ENCODE peak calls at places on chromosomes 1 and 21, in eight cellular contexts. One of them, this sample, is unnamed.

GRCh38 chr21:44426663-44427191 is 28.6 kb upstream of the LRRC3 start:
- DNase-seq in IMR-90: no peak
- DNase-seq in heart right ventricle: no peak
- DNase-seq in endothelial cell: no peak
- DNase-seq in GM06990: no peak
- DNase-seq in epithelial cell of esophagus: no peak
- DNase-seq in kidney: peak
- DNase-seq in GM13977: no peak
- DNase-seq in this sample: peak

GRCh38 chr21:45522986-45523385 is 19.3 kb downstream of the SLC19A1 start:
- DNase-seq in IMR-90: no peak
- DNase-seq in endothelial cell: no peak
- DNase-seq in GM13977: no peak
- DNase-seq in GM06990: no peak
- DNase-seq in heart right ventricle: no peak
- DNase-seq in kidney: peak
- DNase-seq in epithelial cell of esophagus: no peak
- DNase-seq in this sample: no peak

GRCh38 chr1:205283270-205284147 is 38.0 kb downstream of the NUAK2 start:
- DNase-seq in epithelial cell of esophagus: no peak
- DNase-seq in kidney: no peak
- DNase-seq in GM06990: no peak
- DNase-seq in IMR-90: no peak
- DNase-seq in heart right ventricle: no peak
- DNase-seq in GM13977: no peak
- DNase-seq in endothelial cell: no peak
- DNase-seq in this sample: no peak

GRCh38 chr1:30253807-30254440 is 469.5 kb downstream of the MATN1 start:
- DNase-seq in GM06990: no peak
- DNase-seq in kidney: no peak
- DNase-seq in heart right ventricle: no peak
- DNase-seq in IMR-90: no peak
- DNase-seq in endothelial cell: no peak
- DNase-seq in GM13977: no peak
- DNase-seq in epithelial cell of esophagus: no peak
- DNase-seq in this sample: no peak

GRCh38 chr1:200905411-200906052 is 10.8 kb downstream of the INAVA start:
- DNase-seq in epithelial cell of esophagus: peak
- DNase-seq in GM06990: no peak
- DNase-seq in GM13977: peak
- DNase-seq in IMR-90: no peak
- DNase-seq in endothelial cell: no peak
- DNase-seq in heart right ventricle: no peak
- DNase-seq in kidney: no peak
- DNase-seq in this sample: no peak

GRCh38 chr1:20732071-20732587 is 374 bp downstream of the SH2D5 start:
- DNase-seq in GM13977: peak
- DNase-seq in epithelial cell of esophagus: peak
- DNase-seq in endothelial cell: peak
- DNase-seq in IMR-90: peak
- DNase-seq in heart right ventricle: no peak
- DNase-seq in kidney: peak
- DNase-seq in GM06990: peak
- DNase-seq in this sample: peak

GRCh38 chr1:55575571-55576279 is 360.6 kb upstream of the USP24 start:
- DNase-seq in epithelial cell of esophagus: no peak
- DNase-seq in heart right ventricle: no peak
- DNase-seq in GM06990: no peak
- DNase-seq in kidney: no peak
- DNase-seq in IMR-90: no peak
- DNase-seq in GM13977: no peak
- DNase-seq in endothelial cell: no peak
- DNase-seq in this sample: peak

GRCh38 chr1:55965981-55966461 is 613.3 kb downstream of the PLPP3 start:
- DNase-seq in IMR-90: peak
- DNase-seq in heart right ventricle: no peak
- DNase-seq in epithelial cell of esophagus: peak
- DNase-seq in kidney: no peak
- DNase-seq in endothelial cell: no peak
- DNase-seq in GM06990: no peak
- DNase-seq in GM13977: no peak
- DNase-seq in this sample: no peak

GRCh38 chr1:23290811-23291565 is 53.1 kb downstream of the HNRNPR start:
- DNase-seq in kidney: no peak
- DNase-seq in endothelial cell: no peak
- DNase-seq in heart right ventricle: no peak
- DNase-seq in GM06990: no peak
- DNase-seq in GM13977: no peak
- DNase-seq in epithelial cell of esophagus: no peak
- DNase-seq in IMR-90: no peak
- DNase-seq in this sample: no peak

GRCh38 chr1:8427493-8427892 is 109.6 kb downstream of the SLC45A1 start:
- DNase-seq in GM13977: peak
- DNase-seq in IMR-90: no peak
- DNase-seq in GM06990: peak
- DNase-seq in kidney: no peak
- DNase-seq in epithelial cell of esophagus: no peak
- DNase-seq in heart right ventricle: no peak
- DNase-seq in endothelial cell: no peak
- DNase-seq in this sample: no peak

GRCh38 chr1:17834561-17835100 is 79.5 kb downstream of the ACTL8 start:
- DNase-seq in epithelial cell of esophagus: no peak
- DNase-seq in GM13977: no peak
- DNase-seq in GM06990: no peak
- DNase-seq in heart right ventricle: no peak
- DNase-seq in IMR-90: no peak
- DNase-seq in endothelial cell: no peak
- DNase-seq in kidney: peak
- DNase-seq in this sample: no peak

GRCh38 chr1:243848165-243849088 is 1.6 kb downstream of the AKT3 start:
- DNase-seq in endothelial cell: no peak
- DNase-seq in epithelial cell of esophagus: no peak
- DNase-seq in kidney: no peak
- DNase-seq in heart right ventricle: no peak
- DNase-seq in GM06990: no peak
- DNase-seq in IMR-90: no peak
- DNase-seq in GM13977: no peak
- DNase-seq in this sample: no peak

GRCh38 chr1:93702102-93702827 is 20.6 kb upstream of the BCAR3 start:
- DNase-seq in IMR-90: no peak
- DNase-seq in endothelial cell: no peak
- DNase-seq in GM06990: peak
- DNase-seq in heart right ventricle: peak
- DNase-seq in epithelial cell of esophagus: peak
- DNase-seq in GM13977: no peak
- DNase-seq in kidney: no peak
- DNase-seq in this sample: no peak

GRCh38 chr1:93701619-93702018 is 20.0 kb upstream of the BCAR3 start:
- DNase-seq in epithelial cell of esophagus: peak
- DNase-seq in IMR-90: peak
- DNase-seq in GM06990: peak
- DNase-seq in GM13977: no peak
- DNase-seq in kidney: peak
- DNase-seq in endothelial cell: no peak
- DNase-seq in heart right ventricle: no peak
- DNase-seq in this sample: no peak

GRCh38 chr1:93703649-93704048 is 22.0 kb upstream of the BCAR3 start:
- DNase-seq in endothelial cell: no peak
- DNase-seq in kidney: no peak
- DNase-seq in GM13977: no peak
- DNase-seq in IMR-90: peak
- DNase-seq in GM06990: no peak
- DNase-seq in heart right ventricle: no peak
- DNase-seq in epithelial cell of esophagus: peak
- DNase-seq in this sample: no peak

GRCh38 chr1:93704063-93704462 is 22.4 kb upstream of the BCAR3 start:
- DNase-seq in heart right ventricle: no peak
- DNase-seq in epithelial cell of esophagus: no peak
- DNase-seq in kidney: no peak
- DNase-seq in GM13977: peak
- DNase-seq in GM06990: peak
- DNase-seq in IMR-90: no peak
- DNase-seq in endothelial cell: no peak
- DNase-seq in this sample: no peak

DNA sequence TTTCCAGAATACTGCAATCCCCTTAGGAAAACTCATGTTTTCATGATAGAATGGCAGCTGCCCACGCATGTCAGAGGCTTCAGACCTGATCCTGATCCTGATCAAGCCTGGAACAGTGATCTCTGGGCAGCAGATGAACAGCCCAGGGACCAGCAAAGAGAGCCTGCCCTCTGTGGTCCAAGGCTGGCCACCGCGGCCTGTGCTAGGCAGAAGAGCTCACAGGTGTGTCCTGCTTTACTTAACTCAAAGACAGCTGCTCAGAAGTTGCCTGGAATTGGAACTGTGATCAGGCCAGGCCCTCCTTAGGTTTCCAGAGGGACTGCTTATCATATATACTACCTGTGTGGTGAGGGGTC is 21.2 kb upstream of the BCAR3 start:
- DNase-seq in heart right ventricle: no peak
- DNase-seq in endothelial cell: no peak
- DNase-seq in epithelial cell of esophagus: peak
- DNase-seq in kidney: no peak
- DNase-seq in GM06990: no peak
- DNase-seq in GM13977: no peak
- DNase-seq in IMR-90: no peak
- DNase-seq in this sample: no peak
- TF ChIP-seq CTCF in heart right ventricle: peak
- TF ChIP-seq CTCF in endothelial cell: no peak
- TF ChIP-seq CTCF in epithelial cell of esophagus: no peak
- TF ChIP-seq CTCF in kidney: no peak
- TF ChIP-seq CTCF in GM06990: no peak
- TF ChIP-seq CTCF in GM13977: no peak
- TF ChIP-seq CTCF in IMR-90: peak
- TF ChIP-seq CTCF in this sample: no peak

GRCh38 chr1:110130113-110130591 is 17.9 kb downstream of the UBL4B start:
- DNase-seq in heart right ventricle: peak
- DNase-seq in GM06990: no peak
- DNase-seq in kidney: no peak
- DNase-seq in endothelial cell: no peak
- DNase-seq in epithelial cell of esophagus: peak
- DNase-seq in IMR-90: no peak
- DNase-seq in GM13977: no peak
- DNase-seq in this sample: peak
- TF ChIP-seq CTCF in heart right ventricle: peak
- TF ChIP-seq CTCF in GM06990: peak
- TF ChIP-seq CTCF in kidney: no peak
- TF ChIP-seq CTCF in endothelial cell: no peak
- TF ChIP-seq CTCF in epithelial cell of esophagus: peak
- TF ChIP-seq CTCF in IMR-90: no peak
- TF ChIP-seq CTCF in GM13977: peak
- TF ChIP-seq CTCF in this sample: peak

DNA sequence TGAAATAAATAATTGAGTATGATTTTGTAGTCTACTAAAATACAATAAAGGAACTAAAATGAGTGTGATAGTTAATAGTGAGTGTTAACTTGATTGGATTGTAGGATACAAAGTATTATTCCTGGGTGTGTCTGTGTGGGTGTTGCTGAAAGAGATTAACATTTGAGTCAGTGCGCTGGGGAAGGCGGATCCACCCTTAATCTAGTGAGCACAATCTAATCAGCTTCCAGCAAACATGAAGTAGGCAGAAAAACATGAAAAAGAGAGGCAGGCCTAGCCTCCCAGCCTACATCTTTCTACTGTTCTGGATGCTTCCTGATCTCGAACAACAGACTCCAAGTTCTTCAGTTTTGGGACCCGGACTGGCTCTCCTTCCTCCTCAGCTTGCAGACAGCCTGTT is 1716.6 kb downstream of the MRPL39 start:
- DNase-seq in epithelial cell of esophagus: no peak
- DNase-seq in IMR-90: no peak
- DNase-seq in endothelial cell: no peak
- DNase-seq in kidney: no peak
- DNase-seq in GM13977: no peak
- DNase-seq in heart right ventricle: no peak
- DNase-seq in GM06990: no peak
- DNase-seq in this sample: no peak
- TF ChIP-seq CTCF in epithelial cell of esophagus: no peak
- TF ChIP-seq CTCF in IMR-90: no peak
- TF ChIP-seq CTCF in endothelial cell: no peak
- TF ChIP-seq CTCF in kidney: no peak
- TF ChIP-seq CTCF in GM13977: no peak
- TF ChIP-seq CTCF in heart right ventricle: no peak
- TF ChIP-seq CTCF in GM06990: no peak
- TF ChIP-seq CTCF in this sample: no peak

DNA sequence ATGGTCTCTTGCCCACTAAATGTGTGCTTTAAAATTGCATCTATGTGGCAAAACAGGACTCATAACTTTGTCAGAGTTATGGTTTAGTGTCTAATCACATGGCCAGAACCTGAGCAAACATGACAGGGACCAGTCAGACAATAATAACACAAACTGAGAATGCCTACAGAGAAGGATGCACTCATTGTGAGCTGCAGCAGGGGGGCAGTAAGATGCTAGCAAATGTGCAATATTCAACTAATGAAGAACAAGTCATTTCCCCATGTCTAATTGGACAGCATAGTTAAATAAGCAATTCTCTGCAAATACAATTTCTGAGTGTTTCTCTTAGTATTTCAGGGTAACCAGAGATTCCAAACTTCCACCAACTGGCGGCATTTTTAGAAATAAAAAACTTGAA is 30.8 kb downstream of the SPAG17 start:
- DNase-seq in IMR-90: peak
- DNase-seq in endothelial cell: no peak
- DNase-seq in heart right ventricle: no peak
- DNase-seq in GM13977: peak
- DNase-seq in GM06990: no peak
- DNase-seq in epithelial cell of esophagus: peak
- DNase-seq in kidney: no peak
- DNase-seq in this sample: no peak
- TF ChIP-seq CTCF in IMR-90: peak
- TF ChIP-seq CTCF in endothelial cell: no peak
- TF ChIP-seq CTCF in heart right ventricle: peak
- TF ChIP-seq CTCF in GM13977: peak
- TF ChIP-seq CTCF in GM06990: peak
- TF ChIP-seq CTCF in epithelial cell of esophagus: peak
- TF ChIP-seq CTCF in kidney: peak
- TF ChIP-seq CTCF in this sample: no peak

GRCh38 chr1:230679131-230679530 is 34.8 kb downstream of the AGT start:
- DNase-seq in endothelial cell: no peak
- DNase-seq in kidney: no peak
- DNase-seq in epithelial cell of esophagus: no peak
- DNase-seq in GM06990: no peak
- DNase-seq in IMR-90: no peak
- DNase-seq in GM13977: no peak
- DNase-seq in heart right ventricle: no peak
- DNase-seq in this sample: no peak
- TF ChIP-seq CTCF in endothelial cell: no peak
- TF ChIP-seq CTCF in kidney: no peak
- TF ChIP-seq CTCF in epithelial cell of esophagus: no peak
- TF ChIP-seq CTCF in GM06990: no peak
- TF ChIP-seq CTCF in IMR-90: no peak
- TF ChIP-seq CTCF in GM13977: no peak
- TF ChIP-seq CTCF in heart right ventricle: no peak
- TF ChIP-seq CTCF in this sample: no peak

GRCh38 chr21:41876928-41877652 is 2.1 kb downstream of the PRDM15 start:
- DNase-seq in kidney: no peak
- DNase-seq in GM06990: no peak
- DNase-seq in heart right ventricle: no peak
- DNase-seq in GM13977: no peak
- DNase-seq in IMR-90: no peak
- DNase-seq in epithelial cell of esophagus: no peak
- DNase-seq in endothelial cell: no peak
- DNase-seq in this sample: no peak
- TF ChIP-seq CTCF in kidney: no peak
- TF ChIP-seq CTCF in GM06990: no peak
- TF ChIP-seq CTCF in heart right ventricle: no peak
- TF ChIP-seq CTCF in GM13977: peak
- TF ChIP-seq CTCF in IMR-90: no peak
- TF ChIP-seq CTCF in epithelial cell of esophagus: no peak
- TF ChIP-seq CTCF in endothelial cell: no peak
- TF ChIP-seq CTCF in this sample: no peak

GRCh38 chr1:1264868-1265272 is 8.8 kb downstream of the UBE2J2 start:
- DNase-seq in epithelial cell of esophagus: peak
- DNase-seq in GM06990: no peak
- DNase-seq in heart right ventricle: no peak
- DNase-seq in IMR-90: peak
- DNase-seq in GM13977: no peak
- DNase-seq in kidney: peak
- DNase-seq in endothelial cell: no peak
- DNase-seq in this sample: no peak
- TF ChIP-seq CTCF in epithelial cell of esophagus: peak
- TF ChIP-seq CTCF in GM06990: peak
- TF ChIP-seq CTCF in heart right ventricle: no peak
- TF ChIP-seq CTCF in IMR-90: peak
- TF ChIP-seq CTCF in GM13977: no peak
- TF ChIP-seq CTCF in kidney: no peak
- TF ChIP-seq CTCF in endothelial cell: no peak
- TF ChIP-seq CTCF in this sample: no peak

This sample was measured in dorsolateral prefrontal cortex.